ENCODE peak calls at places on chromosomes 6 and 20, in nine cellular contexts. J, H, P, K, V, L, S, Q and B are unnamed samples.

GRCh38 chr6:15882915-15883314 is 220.1 kb upstream of the DTNBP1 start:
- DNase-seq in Q (no peak), K (no peak), S (no peak), L (no peak), V (no peak), P (no peak), H (no peak), J (no peak), B (no peak)

GRCh38 chr20:4887586-4887985 is 113.7 kb downstream of the SLC23A2 start:
- DNase-seq in K (no peak), P (no peak), V (no peak), Q (no peak), J (no peak), L (no peak), H (no peak), S (no peak), B (no peak)

GRCh38 chr20:60725311-60725906 is 526.7 kb upstream of the CDH4 start:
- DNase-seq in P (no peak), V (no peak), S (no peak), L (no peak), K (no peak), Q (no peak), H (no peak), J (no peak), B (no peak)

GRCh38 chr6:152378154-152378553 is 259.0 kb downstream of the SYNE1 start:
- DNase-seq in V (no peak), K (no peak), P (no peak), L (no peak), S (peak), J (peak), H (no peak), Q (no peak), B (no peak)

GRCh38 chr6:126337323-126337722 is 2.6 kb upstream of the CENPW start:
- DNase-seq in S (peak), Q (peak), L (no peak), J (no peak), V (no peak), K (no peak), H (no peak), P (no peak), B (no peak)

GRCh38 chr6:14635933-14636599 is 518.5 kb downstream of the CD83 start:
- DNase-seq in L (no peak), Q (no peak), V (no peak), H (peak), S (no peak), J (no peak), P (no peak), K (no peak), B (no peak)

GRCh38 chr20:58237318-58238182 is 9.1 kb upstream of the ANKRD60 start:
- DNase-seq in Q (no peak), K (no peak), P (no peak), V (no peak), H (no peak), L (no peak), S (no peak), J (no peak), B (no peak)

GRCh38 chr6:41367700-41368099 is 32.3 kb downstream of the NCR2 start:
- DNase-seq in H (no peak), Q (no peak), K (no peak), V (peak), L (no peak), S (peak), P (peak), J (peak), B (no peak)

GRCh38 chr20:45346851-45347250 is 1.4 kb downstream of the SDC4 start:
- DNase-seq in S (no peak), Q (no peak), L (no peak), V (peak), J (no peak), H (no peak), K (no peak), P (no peak), B (no peak)

GRCh38 chr6:114764866-114765265 is 422.0 kb upstream of the HS3ST5 start:
- DNase-seq in S (no peak), V (no peak), L (no peak), Q (no peak), P (no peak), H (no peak), K (no peak), J (no peak), B (no peak)

GRCh38 chr6:44712353-44713147 is 325.0 kb downstream of the CDC5L start:
- DNase-seq in K (no peak), H (no peak), J (peak), P (no peak), Q (no peak), S (no peak), L (no peak), V (no peak), B (no peak)

GRCh38 chr6:101226677-101227135 is 166.8 kb upstream of the GRIK2 start:
- DNase-seq in Q (no peak), P (peak), V (peak), J (peak), L (no peak), S (peak), K (no peak), H (no peak), B (no peak)

GRCh38 chr20:48012401-48012974 is 227.2 kb upstream of the SULF2 start:
- DNase-seq in H (no peak), K (no peak), J (no peak), P (peak), L (no peak), V (peak), S (peak), Q (no peak), B (no peak)

GRCh38 chr6:46850781-46851180 is 57.6 kb downstream of the MEP1A start:
- DNase-seq in Q (no peak), J (no peak), P (no peak), H (no peak), S (peak), V (no peak), L (no peak), K (no peak), B (no peak)

GRCh38 chr6:106444777-106445507 is 84.4 kb downstream of the CRYBG1 start:
- DNase-seq in H (no peak), V (peak), J (peak), L (peak), K (no peak), Q (peak), S (peak), P (peak), B (no peak)

GRCh38 chr20:63641146-63641791 is 12.0 kb downstream of the STMN3 start:
- DNase-seq in L (peak), S (peak), J (no peak), P (no peak), V (no peak), Q (no peak), K (no peak), H (peak), B (peak)

GRCh38 chr6:150334790-150335783 is 33.7 kb upstream of the IYD start:
- DNase-seq in P (peak), K (no peak), J (peak), H (no peak), L (no peak), S (peak), V (peak), Q (peak), B (no peak)

GRCh38 chr6:118307581-118307980 is 240.5 kb upstream of the PLN start:
- DNase-seq in P (no peak), V (no peak), S (no peak), J (no peak), L (no peak), Q (no peak), K (no peak), H (no peak), B (no peak)

GRCh38 chr20:57397693-57398108 is 6.5 kb downstream of the RBM38 start:
- DNase-seq in S (no peak), Q (no peak), H (peak), J (no peak), P (no peak), K (no peak), V (no peak), L (peak), B (no peak)

GRCh38 chr6:53869964-53870363 is 75.2 kb downstream of the LRRC1 start:
- DNase-seq in P (no peak), L (no peak), V (no peak), S (peak), J (no peak), H (no peak), K (no peak), Q (no peak), B (no peak)